ENCODE peak calls at places on chromosome 3, in six cellular contexts. One of them, this sample, is unnamed.

GRCh38 chr3:64685800-64686445 is 1.9 kb downstream of the ADAMTS9 start:
- DNase-seq in lung: peak; percentile 93
- DNase-seq in GM12878: no peak
- DNase-seq in heart right ventricle: peak; percentile 93
- DNase-seq in pancreas: peak; percentile 80
- DNase-seq in hepatocyte: peak; percentile 94
- DNase-seq in this sample: no peak

GRCh38 chr3:197795200-197795599 is 4.1 kb downstream of the LRCH3 start:
- DNase-seq in pancreas: no peak
- DNase-seq in lung: no peak
- DNase-seq in GM12878: no peak
- DNase-seq in hepatocyte: no peak
- DNase-seq in heart right ventricle: no peak
- DNase-seq in this sample: no peak

GRCh38 chr3:53750253-53751210 is 95.7 kb downstream of the CHDH start:
- DNase-seq in lung: no peak
- DNase-seq in GM12878: no peak
- DNase-seq in heart right ventricle: no peak
- DNase-seq in pancreas: no peak
- DNase-seq in hepatocyte: no peak
- DNase-seq in this sample: no peak

GRCh38 chr3:136671921-136672320 is 80.3 kb downstream of the STAG1 start:
- DNase-seq in pancreas: no peak
- DNase-seq in lung: no peak
- DNase-seq in heart right ventricle: no peak
- DNase-seq in hepatocyte: no peak
- DNase-seq in GM12878: no peak
- DNase-seq in this sample: no peak

GRCh38 chr3:11655188-11655928 is 11.6 kb upstream of the VGLL4 start:
- DNase-seq in lung: no peak
- DNase-seq in hepatocyte: no peak
- DNase-seq in pancreas: no peak
- DNase-seq in GM12878: no peak
- DNase-seq in heart right ventricle: no peak
- DNase-seq in this sample: no peak

GRCh38 chr3:81910244-81910852 is 148.9 kb upstream of the GBE1 start:
- DNase-seq in pancreas: no peak
- DNase-seq in GM12878: peak; percentile 21
- DNase-seq in lung: no peak
- DNase-seq in hepatocyte: peak; percentile 58
- DNase-seq in heart right ventricle: no peak
- DNase-seq in this sample: no peak

GRCh38 chr3:188241883-188242282 is 87.9 kb downstream of the LPP start:
- DNase-seq in lung: no peak
- DNase-seq in heart right ventricle: no peak
- DNase-seq in pancreas: no peak
- DNase-seq in GM12878: no peak
- DNase-seq in hepatocyte: no peak
- DNase-seq in this sample: no peak

GRCh38 chr3:133827684-133828083 is 22.1 kb downstream of the SRPRB start:
- DNase-seq in lung: no peak
- DNase-seq in hepatocyte: no peak
- DNase-seq in heart right ventricle: no peak
- DNase-seq in GM12878: no peak
- DNase-seq in pancreas: no peak
- DNase-seq in this sample: no peak

GRCh38 chr3:59246719-59247401 is 197.0 kb upstream of the CFAP20DC start:
- DNase-seq in GM12878: peak; percentile 53
- DNase-seq in pancreas: no peak
- DNase-seq in hepatocyte: no peak
- DNase-seq in heart right ventricle: no peak
- DNase-seq in lung: no peak
- DNase-seq in this sample: no peak

GRCh38 chr3:180049391-180049790 is 12.7 kb upstream of the PEX5L start:
- DNase-seq in hepatocyte: no peak
- DNase-seq in GM12878: no peak
- DNase-seq in heart right ventricle: no peak
- DNase-seq in lung: no peak
- DNase-seq in pancreas: no peak
- DNase-seq in this sample: no peak

GRCh38 chr3:42526616-42527367 is 24.3 kb downstream of the VIPR1 start:
- DNase-seq in lung: no peak
- DNase-seq in pancreas: no peak
- DNase-seq in hepatocyte: no peak
- DNase-seq in heart right ventricle: no peak
- DNase-seq in GM12878: no peak
- DNase-seq in this sample: no peak

DNA sequence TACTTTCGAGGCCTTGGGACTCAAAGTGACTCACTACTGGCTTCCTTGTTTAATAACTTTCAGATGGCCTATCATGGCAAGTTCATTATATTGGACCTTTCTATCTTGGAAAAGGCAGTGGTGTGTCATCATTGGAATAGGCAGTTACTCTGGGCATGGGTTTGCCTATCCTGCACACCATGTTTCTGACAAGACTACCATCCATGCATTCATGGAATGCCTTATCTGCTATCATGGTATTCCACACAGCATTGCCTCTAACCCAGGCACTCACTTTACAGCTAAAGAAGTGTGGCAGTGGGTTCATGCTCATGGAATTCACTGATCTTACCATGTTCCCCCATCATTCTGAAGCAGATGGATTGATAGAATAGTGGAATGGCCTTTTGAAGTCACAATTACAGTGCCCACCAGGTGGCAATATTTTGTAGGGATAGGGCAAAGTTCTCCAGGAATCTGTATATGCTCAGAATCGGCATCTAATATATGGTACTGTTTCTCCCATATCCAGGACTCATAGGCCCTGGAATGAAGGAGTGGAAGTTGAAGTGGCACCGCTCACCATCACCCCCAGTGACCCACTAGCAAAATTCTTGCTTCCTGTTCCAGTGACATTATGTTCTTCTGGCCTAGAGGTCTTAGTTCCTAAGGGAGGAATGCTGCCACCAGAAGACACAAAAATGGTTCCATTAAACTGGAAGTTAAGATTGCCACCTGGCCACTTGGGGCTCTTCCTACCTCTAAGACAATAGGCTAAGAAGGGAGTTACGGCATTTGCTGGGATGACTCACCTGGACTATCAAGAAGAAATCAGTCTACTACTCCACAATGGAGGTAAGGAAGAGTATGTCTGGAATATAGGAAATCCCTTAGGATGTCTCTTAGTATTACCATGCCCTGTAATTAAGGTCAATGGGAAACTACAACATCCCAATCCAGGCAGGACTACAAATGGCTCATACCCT is 1161.4 kb downstream of the SI start:
- DNase-seq in pancreas: no peak
- DNase-seq in lung: no peak
- DNase-seq in GM12878: no peak
- DNase-seq in heart right ventricle: no peak
- DNase-seq in hepatocyte: peak; percentile 6
- DNase-seq in this sample: no peak
- TF ChIP-seq CTCF in pancreas: peak; percentile 23
- TF ChIP-seq CTCF in lung: no peak
- TF ChIP-seq CTCF in GM12878: no peak
- TF ChIP-seq CTCF in heart right ventricle: no peak
- TF ChIP-seq CTCF in hepatocyte: no peak
- TF ChIP-seq CTCF in this sample: peak; percentile 26

DNA sequence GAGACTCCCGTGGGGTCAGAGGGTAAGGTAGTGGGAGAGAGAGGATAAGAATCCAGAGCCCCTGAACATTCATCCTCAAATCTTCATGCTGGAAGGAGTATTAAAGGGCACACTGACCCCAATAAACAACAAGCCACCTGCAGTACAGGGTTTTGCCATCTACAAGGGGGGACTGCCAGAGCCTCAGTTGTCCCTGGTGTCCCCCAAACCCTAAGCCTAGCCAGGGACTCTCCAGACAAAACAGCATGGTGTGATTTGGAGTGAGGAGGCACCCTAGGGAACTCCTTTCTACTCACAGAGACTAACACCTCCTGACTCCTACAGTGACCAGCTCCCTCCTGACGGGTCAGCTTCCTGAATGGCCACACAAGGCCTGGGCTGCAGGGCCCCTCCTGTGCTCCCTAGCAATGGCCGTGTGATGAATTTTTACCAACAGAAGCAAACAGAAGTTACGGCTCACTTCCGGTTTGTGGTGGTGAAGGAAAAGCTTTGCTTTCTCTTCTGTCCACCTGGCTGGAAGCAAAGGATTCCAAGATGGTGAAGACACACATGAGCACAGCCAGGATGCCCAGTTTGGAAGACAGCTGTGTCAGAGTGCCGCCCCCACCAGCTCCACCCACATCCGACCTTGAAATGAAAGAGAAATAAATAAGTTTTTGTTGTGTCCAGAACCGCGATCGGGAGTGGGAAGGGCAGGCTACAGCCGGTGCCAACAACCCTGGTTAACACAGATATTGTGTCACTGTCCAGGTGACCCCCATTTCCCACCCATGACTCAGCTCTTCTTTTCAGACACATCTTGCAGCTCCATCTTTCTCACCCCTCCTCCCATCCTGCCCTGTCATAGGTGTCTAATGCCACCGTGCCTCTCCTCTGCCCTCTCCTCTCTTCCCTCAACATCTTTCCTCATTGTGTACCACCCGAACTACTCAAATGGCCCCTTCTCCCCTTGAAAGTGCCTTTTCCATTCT is 69.6 kb upstream of the ATP13A3 start:
- DNase-seq in pancreas: no peak
- DNase-seq in heart right ventricle: no peak
- DNase-seq in hepatocyte: no peak
- DNase-seq in GM12878: no peak
- DNase-seq in lung: no peak
- DNase-seq in this sample: no peak
- H3K4me3 ChIP-seq in pancreas: peak overlapping the region; percentile 14
- H3K4me3 ChIP-seq in heart right ventricle: no peak overlapping the region
- H3K4me3 ChIP-seq in hepatocyte: no peak overlapping the region
- H3K4me3 ChIP-seq in GM12878: peak overlapping the region; percentile 46
- H3K4me3 ChIP-seq in lung: no peak overlapping the region
- H3K4me3 ChIP-seq in this sample: no peak overlapping the region

DNA sequence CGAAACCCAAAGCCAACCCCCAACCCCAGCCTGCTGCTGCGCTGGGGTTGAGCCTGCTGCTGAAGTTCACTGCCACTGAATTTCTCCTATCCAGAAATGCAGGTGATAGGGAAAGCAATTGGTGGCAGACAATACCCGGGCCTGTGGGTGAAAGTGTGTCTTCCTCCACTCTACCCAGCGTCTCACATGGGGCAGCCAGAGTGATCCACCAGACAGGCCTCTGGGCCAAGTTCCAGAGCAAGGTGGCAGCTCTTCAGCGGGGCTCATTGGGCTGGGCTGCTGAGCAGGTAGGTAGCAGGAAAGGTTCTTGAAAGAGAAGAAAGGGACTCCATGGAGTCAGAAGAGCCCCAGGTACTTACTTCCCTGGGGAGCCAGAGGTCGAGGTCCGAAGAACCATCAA is 6.0 kb downstream of the ADCY5 start:
- DNase-seq in heart right ventricle: no peak
- DNase-seq in hepatocyte: no peak
- DNase-seq in lung: no peak
- DNase-seq in pancreas: no peak
- DNase-seq in GM12878: no peak
- DNase-seq in this sample: no peak
- H3K27me3 ChIP-seq in heart right ventricle: no peaks in the 10 kb centered on the region
- H3K27me3 ChIP-seq in hepatocyte: peaks cover 38% of the 10 kb centered on the region
- H3K27me3 ChIP-seq in lung: no peaks in the 10 kb centered on the region
- H3K27me3 ChIP-seq in pancreas: no peaks in the 10 kb centered on the region
- H3K27me3 ChIP-seq in GM12878: no peaks in the 10 kb centered on the region
- H3K27me3 ChIP-seq in this sample: peaks cover 29% of the 10 kb centered on the region

GRCh38 chr3:73453676-73454075 is 171.1 kb downstream of the PDZRN3 start:
- DNase-seq in pancreas: no peak
- DNase-seq in lung: no peak
- DNase-seq in hepatocyte: no peak
- DNase-seq in heart right ventricle: no peak
- DNase-seq in GM12878: no peak
- DNase-seq in this sample: no peak
- TF ChIP-seq CTCF in pancreas: no peak
- TF ChIP-seq CTCF in lung: no peak
- TF ChIP-seq CTCF in hepatocyte: no peak
- TF ChIP-seq CTCF in heart right ventricle: no peak
- TF ChIP-seq CTCF in GM12878: no peak
- TF ChIP-seq CTCF in this sample: no peak

GRCh38 chr3:123776383-123776782 is 107.7 kb downstream of the MYLK start:
- DNase-seq in hepatocyte: no peak
- DNase-seq in GM12878: no peak
- DNase-seq in pancreas: no peak
- DNase-seq in heart right ventricle: no peak
- DNase-seq in lung: no peak
- DNase-seq in this sample: no peak
- H3K4me3 ChIP-seq in hepatocyte: no peak overlapping the region
- H3K4me3 ChIP-seq in GM12878: no peak overlapping the region
- H3K4me3 ChIP-seq in pancreas: no peak overlapping the region
- H3K4me3 ChIP-seq in heart right ventricle: no peak overlapping the region
- H3K4me3 ChIP-seq in lung: no peak overlapping the region
- H3K4me3 ChIP-seq in this sample: no peak overlapping the region

DNA sequence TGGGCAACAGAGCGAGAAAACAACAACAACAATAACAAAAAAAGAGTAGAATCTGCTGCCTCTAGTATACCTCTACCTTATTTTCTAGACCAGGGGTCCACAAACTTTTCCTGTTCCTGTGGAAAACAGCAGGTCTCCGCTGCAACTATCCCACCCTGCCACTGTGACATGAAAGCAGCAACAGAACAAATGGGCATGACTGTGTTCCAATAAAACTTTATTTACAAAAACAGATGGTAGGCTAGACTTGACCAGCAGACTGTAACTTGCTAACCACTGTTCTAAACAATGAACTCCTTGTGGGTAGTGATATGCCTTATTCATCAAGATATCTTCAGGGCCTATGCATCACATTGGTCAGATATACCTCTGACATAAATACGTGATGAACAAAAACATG is 25.3 kb downstream of the POLQ start:
- DNase-seq in hepatocyte: no peak
- DNase-seq in GM12878: no peak
- DNase-seq in pancreas: no peak
- DNase-seq in heart right ventricle: no peak
- DNase-seq in lung: no peak
- DNase-seq in this sample: no peak
- H3K27me3 ChIP-seq in hepatocyte: no peaks in the 10 kb centered on the region
- H3K27me3 ChIP-seq in GM12878: no peaks in the 10 kb centered on the region
- H3K27me3 ChIP-seq in pancreas: no peaks in the 10 kb centered on the region
- H3K27me3 ChIP-seq in heart right ventricle: no peaks in the 10 kb centered on the region
- H3K27me3 ChIP-seq in lung: no peaks in the 10 kb centered on the region
- H3K27me3 ChIP-seq in this sample: no peaks in the 10 kb centered on the region